ENCODE peak calls at places on chromosomes 13 and 19, in six cellular contexts. Q, D, K, I, V and C are unnamed samples.

GRCh38 chr13:107284168-107284567 is 716.2 kb upstream of the ARGLU1 start:
- DNase-seq in Q (no peak), D (no peak), K (no peak), I (peak), V (no peak), C (no peak)

GRCh38 chr13:60398949-60399589 is 2.0 kb downstream of the TDRD3 start:
- DNase-seq in Q (no peak), D (no peak), K (no peak), I (no peak), V (no peak), C (no peak)

GRCh38 chr13:73945871-73946270 is 188.3 kb downstream of the KLF12 start:
- DNase-seq in Q (peak), D (peak), K (no peak), I (no peak), V (no peak), C (no peak)

GRCh38 chr13:100363351-100363750 is 225.2 kb downstream of the GGACT start:
- DNase-seq in Q (no peak), D (no peak), K (no peak), I (no peak), V (no peak), C (no peak)

GRCh38 chr13:69809152-69809551 is 298.5 kb upstream of the ATXN8OS start:
- DNase-seq in Q (no peak), D (no peak), K (no peak), I (no peak), V (no peak), C (no peak)

GRCh38 chr13:74187564-74187963 is 53.4 kb upstream of the KLF12 start:
- DNase-seq in Q (no peak), D (peak), K (no peak), I (peak), V (no peak), C (no peak)

GRCh38 chr13:21011378-21011777 is 50.0 kb downstream of the LATS2 start:
- DNase-seq in Q (no peak), D (no peak), K (no peak), I (no peak), V (no peak), C (no peak)

GRCh38 chr13:99941086-99941485 is 30.5 kb downstream of the ZIC5 start:
- DNase-seq in Q (no peak), D (no peak), K (no peak), I (no peak), V (no peak), C (no peak)

GRCh38 chr19:36489920-36490415 is 607 bp upstream of the ZNF566 start:
- DNase-seq in Q (no peak), D (peak), K (peak), I (peak), V (peak), C (peak)